ENCODE peak calls at places on chromosomes 4 and X, in eight cellular contexts. One of them, this sample, is unnamed.
A peak's percentile ranks its signal among the peaks of the same experiment; 100 is the strongest.

GRCh38 chr4:24473309-24473721 is 111.0 kb downstream of the DHX15 start:
- DNase-seq in right atrium auricular region: no peak
- DNase-seq in OCI-LY7: peak; percentile 13
- DNase-seq in upper lobe of left lung: no peak
- DNase-seq in A549: peak; percentile 45
- DNase-seq in aorta: no peak
- DNase-seq in adrenal gland: no peak
- DNase-seq in ascending aorta: no peak
- DNase-seq in this sample: peak; percentile 32

GRCh38 chr4:166896254-166896653 is 338.0 kb downstream of the SPOCK3 start:
- DNase-seq in OCI-LY7: no peak
- DNase-seq in right atrium auricular region: no peak
- DNase-seq in A549: no peak
- DNase-seq in adrenal gland: no peak
- DNase-seq in aorta: no peak
- DNase-seq in upper lobe of left lung: no peak
- DNase-seq in ascending aorta: no peak
- DNase-seq in this sample: peak; percentile 93

GRCh38 chr4:142703694-142704309 is 142.3 kb downstream of the INPP4B start:
- DNase-seq in OCI-LY7: no peak
- DNase-seq in ascending aorta: no peak
- DNase-seq in upper lobe of left lung: no peak
- DNase-seq in aorta: no peak
- DNase-seq in right atrium auricular region: no peak
- DNase-seq in adrenal gland: no peak
- DNase-seq in A549: no peak
- DNase-seq in this sample: no peak

GRCh38 chr4:145234086-145234694 is 53.8 kb upstream of the OTUD4 start:
- DNase-seq in upper lobe of left lung: peak; percentile 51
- DNase-seq in A549: peak; percentile 46
- DNase-seq in right atrium auricular region: no peak
- DNase-seq in aorta: no peak
- DNase-seq in adrenal gland: no peak
- DNase-seq in OCI-LY7: peak; percentile 88
- DNase-seq in ascending aorta: no peak
- DNase-seq in this sample: peak; percentile 51

GRCh38 chr4:83010522-83011318 is at the start of gene LIN54:
- DNase-seq in A549: peak; percentile 75
- DNase-seq in ascending aorta: peak; percentile 91
- DNase-seq in aorta: peak; percentile 90
- DNase-seq in upper lobe of left lung: peak; percentile 92
- DNase-seq in adrenal gland: peak; percentile 89
- DNase-seq in OCI-LY7: peak; percentile 92
- DNase-seq in right atrium auricular region: peak; percentile 89
- DNase-seq in this sample: peak; percentile 86

GRCh38 chr4:153205028-153205648 is 895 bp downstream of the TRIM2 start:
- DNase-seq in A549: no peak
- DNase-seq in upper lobe of left lung: peak; percentile 39
- DNase-seq in right atrium auricular region: no peak
- DNase-seq in OCI-LY7: no peak
- DNase-seq in ascending aorta: no peak
- DNase-seq in adrenal gland: no peak
- DNase-seq in aorta: no peak
- DNase-seq in this sample: no peak

GRCh38 chr4:108601517-108601916 is 18.9 kb upstream of the RPL34 start:
- DNase-seq in adrenal gland: no peak
- DNase-seq in ascending aorta: no peak
- DNase-seq in right atrium auricular region: no peak
- DNase-seq in upper lobe of left lung: no peak
- DNase-seq in A549: no peak
- DNase-seq in aorta: no peak
- DNase-seq in OCI-LY7: no peak
- DNase-seq in this sample: no peak

GRCh38 chrX:136768469-136769084 is 12.2 kb downstream of the ARHGEF6 start:
- DNase-seq in aorta: peak; percentile 72
- DNase-seq in upper lobe of left lung: peak; percentile 53
- DNase-seq in A549: no peak
- DNase-seq in adrenal gland: peak; percentile 64
- DNase-seq in OCI-LY7: peak; percentile 46
- DNase-seq in right atrium auricular region: no peak
- DNase-seq in ascending aorta: peak; percentile 83
- DNase-seq in this sample: peak; percentile 31

GRCh38 chr4:122827899-122828601 is 1.4 kb downstream of the FGF2 start:
- DNase-seq in aorta: no peak
- DNase-seq in OCI-LY7: peak; percentile 39
- DNase-seq in adrenal gland: peak; percentile 23
- DNase-seq in ascending aorta: peak; percentile 69
- DNase-seq in right atrium auricular region: no peak
- DNase-seq in A549: peak; percentile 65
- DNase-seq in upper lobe of left lung: no peak
- DNase-seq in this sample: peak; percentile 57

GRCh38 chrX:55240788-55241187 is 20.6 kb downstream of the PAGE5 start:
- DNase-seq in adrenal gland: no peak
- DNase-seq in right atrium auricular region: no peak
- DNase-seq in OCI-LY7: no peak
- DNase-seq in ascending aorta: no peak
- DNase-seq in aorta: no peak
- DNase-seq in upper lobe of left lung: no peak
- DNase-seq in A549: no peak
- DNase-seq in this sample: no peak

GRCh38 chrX:139204903-139205667 is 325.5 kb upstream of the F9 start:
- DNase-seq in ascending aorta: no peak
- DNase-seq in aorta: no peak
- DNase-seq in right atrium auricular region: no peak
- DNase-seq in OCI-LY7: no peak
- DNase-seq in A549: peak; percentile 14
- DNase-seq in upper lobe of left lung: peak; percentile 32
- DNase-seq in adrenal gland: no peak
- DNase-seq in this sample: no peak

GRCh38 chr4:168924648-168925047 is 85.4 kb downstream of the CBR4 start:
- DNase-seq in adrenal gland: no peak
- DNase-seq in A549: no peak
- DNase-seq in upper lobe of left lung: no peak
- DNase-seq in ascending aorta: no peak
- DNase-seq in right atrium auricular region: no peak
- DNase-seq in aorta: no peak
- DNase-seq in OCI-LY7: no peak
- DNase-seq in this sample: no peak

GRCh38 chr4:128831526-128832252 is 22.2 kb downstream of the JADE1 start:
- DNase-seq in right atrium auricular region: no peak
- DNase-seq in OCI-LY7: no peak
- DNase-seq in aorta: no peak
- DNase-seq in ascending aorta: no peak
- DNase-seq in adrenal gland: peak; percentile 58
- DNase-seq in A549: peak; percentile 41
- DNase-seq in upper lobe of left lung: no peak
- DNase-seq in this sample: no peak

GRCh38 chr4:56871357-56871993 is 36.2 kb upstream of the REST start:
- DNase-seq in ascending aorta: peak; percentile 18
- DNase-seq in right atrium auricular region: no peak
- DNase-seq in A549: no peak
- DNase-seq in upper lobe of left lung: no peak
- DNase-seq in aorta: no peak
- DNase-seq in adrenal gland: no peak
- DNase-seq in OCI-LY7: no peak
- DNase-seq in this sample: peak; percentile 99

GRCh38 chr4:168787801-168788200 is 222.3 kb downstream of the CBR4 start:
- DNase-seq in upper lobe of left lung: no peak
- DNase-seq in A549: peak; percentile 85
- DNase-seq in adrenal gland: no peak
- DNase-seq in OCI-LY7: no peak
- DNase-seq in ascending aorta: no peak
- DNase-seq in right atrium auricular region: no peak
- DNase-seq in aorta: no peak
- DNase-seq in this sample: peak; percentile 47

GRCh38 chrX:22323541-22323940 is 50.8 kb downstream of the CBLL2 start:
- DNase-seq in A549: no peak
- DNase-seq in ascending aorta: no peak
- DNase-seq in aorta: no peak
- DNase-seq in right atrium auricular region: no peak
- DNase-seq in adrenal gland: no peak
- DNase-seq in upper lobe of left lung: no peak
- DNase-seq in OCI-LY7: no peak
- DNase-seq in this sample: no peak

GRCh38 chrX:136627381-136627780 is 20.6 kb upstream of the CD40LG start:
- DNase-seq in OCI-LY7: no peak
- DNase-seq in upper lobe of left lung: no peak
- DNase-seq in ascending aorta: no peak
- DNase-seq in adrenal gland: no peak
- DNase-seq in aorta: no peak
- DNase-seq in right atrium auricular region: no peak
- DNase-seq in A549: no peak
- DNase-seq in this sample: no peak

GRCh38 chrX:151796576-151796975 is 62.0 kb downstream of the CNGA2 start:
- DNase-seq in adrenal gland: no peak
- DNase-seq in OCI-LY7: no peak
- DNase-seq in A549: no peak
- DNase-seq in upper lobe of left lung: no peak
- DNase-seq in aorta: no peak
- DNase-seq in ascending aorta: no peak
- DNase-seq in right atrium auricular region: peak; percentile 54
- DNase-seq in this sample: no peak

DNA sequence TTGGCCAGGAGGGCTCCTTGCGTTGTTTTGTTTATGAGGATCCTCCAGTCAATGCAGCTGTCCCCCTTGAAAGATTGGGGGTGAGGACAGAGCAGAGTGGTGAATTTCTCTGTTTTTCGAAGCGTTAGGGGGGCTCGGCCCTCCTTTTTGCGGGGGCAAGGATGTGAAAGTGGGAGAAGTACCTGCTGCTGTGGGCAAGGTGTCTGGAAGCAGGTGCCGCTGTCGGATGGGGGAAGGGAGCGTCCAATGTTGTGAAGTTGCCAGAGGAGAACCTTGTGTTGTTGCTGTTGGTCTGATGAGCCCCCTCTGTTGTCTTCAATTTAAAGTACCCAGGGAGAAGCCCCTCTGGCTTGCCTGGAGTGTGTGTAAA is 613 bp downstream of the GLRB start:
- DNase-seq in OCI-LY7: no peak
- DNase-seq in adrenal gland: no peak
- DNase-seq in upper lobe of left lung: no peak
- DNase-seq in ascending aorta: no peak
- DNase-seq in A549: no peak
- DNase-seq in right atrium auricular region: no peak
- DNase-seq in aorta: no peak
- DNase-seq in this sample: no peak
- H3K4me3 ChIP-seq in OCI-LY7: no peak overlapping the region
- H3K4me3 ChIP-seq in adrenal gland: no peak overlapping the region
- H3K4me3 ChIP-seq in upper lobe of left lung: peak overlapping the region; percentile 26
- H3K4me3 ChIP-seq in ascending aorta: peak overlapping the region; percentile 75
- H3K4me3 ChIP-seq in A549: peak overlapping the region; percentile 53
- H3K4me3 ChIP-seq in right atrium auricular region: peak overlapping the region; percentile 57
- H3K4me3 ChIP-seq in aorta: peak overlapping the region; percentile 33
- H3K4me3 ChIP-seq in this sample: peak overlapping the region; percentile 89

DNA sequence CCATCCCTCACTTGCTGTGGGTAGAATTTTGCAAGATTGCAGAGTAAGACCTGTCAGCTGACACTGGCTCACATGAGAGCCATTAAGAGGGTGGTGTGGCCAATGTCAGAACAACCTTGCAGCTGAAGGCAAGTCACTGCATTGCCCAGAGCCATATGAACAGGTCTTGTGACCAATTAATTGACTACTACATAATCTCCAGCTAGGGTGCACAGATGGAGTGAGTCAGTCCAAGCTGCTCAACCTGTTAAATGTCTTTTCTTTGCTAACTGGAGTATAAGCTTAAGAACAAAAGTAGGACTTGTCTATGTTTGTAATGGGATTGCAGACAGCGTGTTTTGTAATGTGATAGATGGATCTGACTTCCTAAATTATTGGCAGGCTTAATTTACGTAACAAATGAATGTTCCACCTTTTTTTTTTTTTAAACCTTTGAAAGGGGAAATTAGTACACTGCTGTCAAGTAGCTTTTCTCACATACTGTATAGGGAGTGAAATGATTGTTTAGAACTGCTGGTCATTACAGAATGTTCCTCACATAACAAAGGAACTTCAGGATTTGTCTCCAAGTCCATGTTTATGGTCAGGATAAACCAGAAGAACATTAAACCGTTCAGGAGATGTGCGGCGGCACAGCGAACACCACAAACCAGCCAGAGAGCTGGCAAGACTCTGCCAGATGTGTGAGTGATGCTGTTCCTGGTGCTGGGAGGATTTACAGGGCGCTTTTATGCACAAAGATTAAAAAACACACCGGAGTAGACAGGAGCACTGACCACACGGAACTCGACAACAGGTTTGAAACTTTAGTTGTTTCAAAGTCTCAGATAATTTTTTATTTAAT is 37.0 kb downstream of the FNIP2 start:
- DNase-seq in right atrium auricular region: no peak
- DNase-seq in adrenal gland: peak; percentile 24
- DNase-seq in OCI-LY7: no peak
- DNase-seq in aorta: no peak
- DNase-seq in A549: no peak
- DNase-seq in ascending aorta: no peak
- DNase-seq in upper lobe of left lung: peak; percentile 82
- DNase-seq in this sample: no peak
- H3K4me1 ChIP-seq in right atrium auricular region: no peaks in the 10 kb centered on the region
- H3K4me1 ChIP-seq in adrenal gland: peaks cover 45% of the 10 kb centered on the region
- H3K4me1 ChIP-seq in OCI-LY7: peaks cover 21% of the 10 kb centered on the region
- H3K4me1 ChIP-seq in aorta: peaks cover 6% of the 10 kb centered on the region
- H3K4me1 ChIP-seq in A549: peaks cover 13% of the 10 kb centered on the region
- H3K4me1 ChIP-seq in ascending aorta: peaks cover 21% of the 10 kb centered on the region
- H3K4me1 ChIP-seq in upper lobe of left lung: peaks cover 64% of the 10 kb centered on the region
- H3K4me1 ChIP-seq in this sample: peaks cover 13% of the 10 kb centered on the region

GRCh38 chr4:1578301-1578781 is 105.8 kb downstream of the FAM53A start:
- DNase-seq in A549: no peak
- DNase-seq in adrenal gland: no peak
- DNase-seq in upper lobe of left lung: no peak
- DNase-seq in ascending aorta: no peak
- DNase-seq in aorta: peak; percentile 56
- DNase-seq in right atrium auricular region: no peak
- DNase-seq in OCI-LY7: no peak
- DNase-seq in this sample: no peak
- H3K27ac ChIP-seq in A549: no peak overlapping the region
- H3K27ac ChIP-seq in adrenal gland: no peak overlapping the region
- H3K27ac ChIP-seq in upper lobe of left lung: no peak overlapping the region
- H3K27ac ChIP-seq in ascending aorta: no peak overlapping the region
- H3K27ac ChIP-seq in aorta: no peak overlapping the region
- H3K27ac ChIP-seq in right atrium auricular region: no peak overlapping the region
- H3K27ac ChIP-seq in OCI-LY7: no peak overlapping the region
- H3K27ac ChIP-seq in this sample: no peak overlapping the region

GRCh38 chrX:28124416-28124815 is 143.2 kb upstream of the DCAF8L1 start:
- DNase-seq in adrenal gland: no peak
- DNase-seq in ascending aorta: no peak
- DNase-seq in right atrium auricular region: no peak
- DNase-seq in A549: no peak
- DNase-seq in OCI-LY7: no peak
- DNase-seq in upper lobe of left lung: no peak
- DNase-seq in aorta: no peak
- DNase-seq in this sample: no peak

GRCh38 chrX:28127662-28128061 is 146.4 kb upstream of the DCAF8L1 start:
- DNase-seq in ascending aorta: no peak
- DNase-seq in upper lobe of left lung: no peak
- DNase-seq in right atrium auricular region: no peak
- DNase-seq in aorta: no peak
- DNase-seq in adrenal gland: no peak
- DNase-seq in A549: no peak
- DNase-seq in OCI-LY7: no peak
- DNase-seq in this sample: no peak

DNA sequence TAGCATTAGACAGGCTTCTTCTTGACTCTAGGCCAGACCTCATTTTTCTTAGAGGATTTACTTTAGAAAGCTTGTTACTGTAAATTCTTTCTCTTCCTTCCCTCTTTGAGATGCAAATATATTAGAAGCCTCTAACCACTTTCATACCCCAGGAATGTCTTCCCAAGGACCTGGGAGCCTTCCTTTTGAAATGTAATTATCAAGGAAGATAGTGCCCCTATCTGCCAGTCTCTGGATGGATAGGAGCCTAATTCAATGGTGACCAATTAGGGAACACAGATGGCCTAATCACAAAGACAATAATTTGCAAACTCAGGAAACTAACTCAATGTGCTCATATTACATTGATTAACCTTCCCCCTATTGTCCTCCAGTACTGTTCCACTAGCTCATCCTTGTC is 145.6 kb upstream of the DCAF8L1 start:
- DNase-seq in aorta: no peak
- DNase-seq in adrenal gland: no peak
- DNase-seq in A549: no peak
- DNase-seq in right atrium auricular region: no peak
- DNase-seq in ascending aorta: no peak
- DNase-seq in OCI-LY7: no peak
- DNase-seq in upper lobe of left lung: no peak
- DNase-seq in this sample: no peak
- H3K4me3 ChIP-seq in aorta: no peak overlapping the region
- H3K4me3 ChIP-seq in adrenal gland: no peak overlapping the region
- H3K4me3 ChIP-seq in A549: no peak overlapping the region
- H3K4me3 ChIP-seq in right atrium auricular region: no peak overlapping the region
- H3K4me3 ChIP-seq in ascending aorta: no peak overlapping the region
- H3K4me3 ChIP-seq in OCI-LY7: no peak overlapping the region
- H3K4me3 ChIP-seq in upper lobe of left lung: no peak overlapping the region
- H3K4me3 ChIP-seq in this sample: no peak overlapping the region

This sample was measured in SJCRH30.